ENCODE peak calls at places on chromosomes 4 and X, in six cellular contexts. One of them, this sample, is unnamed.

GRCh38 chrX:154063234-154063633 is 34.3 kb downstream of the MECP2 start:
- DNase-seq in progenitor cell of endocrine pancreas: no peak
- DNase-seq in psoas muscle: no peak
- DNase-seq in AG09319: no peak
- DNase-seq in Panc1: no peak
- DNase-seq in fibroblast of lung: no peak
- DNase-seq in this sample: no peak

GRCh38 chr4:26124753-26125236 is 196.0 kb upstream of the RBPJ start:
- DNase-seq in progenitor cell of endocrine pancreas: no peak
- DNase-seq in psoas muscle: no peak
- DNase-seq in AG09319: no peak
- DNase-seq in Panc1: no peak
- DNase-seq in fibroblast of lung: peak; percentile 73
- DNase-seq in this sample: no peak

GRCh38 chr4:86096373-86096772 is 263.5 kb downstream of the MAPK10 start:
- DNase-seq in progenitor cell of endocrine pancreas: no peak
- DNase-seq in psoas muscle: no peak
- DNase-seq in AG09319: no peak
- DNase-seq in Panc1: no peak
- DNase-seq in fibroblast of lung: no peak
- DNase-seq in this sample: no peak

GRCh38 chr4:57926311-57926710 is 816.1 kb upstream of the IGFBP7 start:
- DNase-seq in progenitor cell of endocrine pancreas: no peak
- DNase-seq in psoas muscle: no peak
- DNase-seq in AG09319: no peak
- DNase-seq in Panc1: no peak
- DNase-seq in fibroblast of lung: no peak
- DNase-seq in this sample: no peak

GRCh38 chr4:37644962-37645361 is 41.2 kb downstream of the RELL1 start:
- DNase-seq in progenitor cell of endocrine pancreas: no peak
- DNase-seq in psoas muscle: no peak
- DNase-seq in AG09319: peak; percentile 67
- DNase-seq in Panc1: no peak
- DNase-seq in fibroblast of lung: peak; percentile 94
- DNase-seq in this sample: no peak

GRCh38 chr4:87502580-87503238 is 26.5 kb downstream of the SPARCL1 start:
- DNase-seq in progenitor cell of endocrine pancreas: no peak
- DNase-seq in psoas muscle: no peak
- DNase-seq in AG09319: no peak
- DNase-seq in Panc1: no peak
- DNase-seq in fibroblast of lung: no peak
- DNase-seq in this sample: no peak

GRCh38 chr4:36549256-36549655 is 267.8 kb downstream of the DTHD1 start:
- DNase-seq in progenitor cell of endocrine pancreas: no peak
- DNase-seq in psoas muscle: no peak
- DNase-seq in AG09319: no peak
- DNase-seq in Panc1: no peak
- DNase-seq in fibroblast of lung: no peak
- DNase-seq in this sample: no peak

GRCh38 chr4:41687971-41688370 is 60.6 kb downstream of the PHOX2B start:
- DNase-seq in progenitor cell of endocrine pancreas: no peak
- DNase-seq in psoas muscle: no peak
- DNase-seq in AG09319: no peak
- DNase-seq in Panc1: no peak
- DNase-seq in fibroblast of lung: no peak
- DNase-seq in this sample: no peak

GRCh38 chr4:89299153-89299789 is 8.3 kb downstream of the GPRIN3 start:
- DNase-seq in progenitor cell of endocrine pancreas: no peak
- DNase-seq in psoas muscle: no peak
- DNase-seq in AG09319: no peak
- DNase-seq in Panc1: no peak
- DNase-seq in fibroblast of lung: no peak
- DNase-seq in this sample: no peak

GRCh38 chr4:15653864-15654391 is 1.2 kb downstream of the FBXL5 start:
- DNase-seq in progenitor cell of endocrine pancreas: no peak
- DNase-seq in psoas muscle: no peak
- DNase-seq in AG09319: no peak
- DNase-seq in Panc1: no peak
- DNase-seq in fibroblast of lung: peak; percentile 77
- DNase-seq in this sample: no peak

GRCh38 chrX:46912673-46913491 is 661 bp downstream of the JADE3 start:
- DNase-seq in progenitor cell of endocrine pancreas: peak; percentile 59
- DNase-seq in psoas muscle: peak; percentile 53
- DNase-seq in AG09319: no peak
- DNase-seq in Panc1: no peak
- DNase-seq in fibroblast of lung: peak; percentile 19
- DNase-seq in this sample: no peak

GRCh38 chr4:188437535-188437934 is 298.3 kb downstream of the TRIML1 start:
- DNase-seq in progenitor cell of endocrine pancreas: no peak
- DNase-seq in psoas muscle: no peak
- DNase-seq in AG09319: no peak
- DNase-seq in Panc1: no peak
- DNase-seq in fibroblast of lung: no peak
- DNase-seq in this sample: no peak

GRCh38 chrX:5458300-5458699 is 770.4 kb downstream of the NLGN4X start:
- DNase-seq in progenitor cell of endocrine pancreas: no peak
- DNase-seq in psoas muscle: no peak
- DNase-seq in AG09319: no peak
- DNase-seq in Panc1: no peak
- DNase-seq in fibroblast of lung: no peak
- DNase-seq in this sample: no peak

GRCh38 chr4:88689877-88690276 is 7.8 kb downstream of the NAP1L5 start:
- DNase-seq in progenitor cell of endocrine pancreas: no peak
- DNase-seq in psoas muscle: no peak
- DNase-seq in AG09319: no peak
- DNase-seq in Panc1: no peak
- DNase-seq in fibroblast of lung: no peak
- DNase-seq in this sample: no peak

GRCh38 chr4:7034262-7035081 is 8.7 kb upstream of the TADA2B start:
- DNase-seq in progenitor cell of endocrine pancreas: peak; percentile 34
- DNase-seq in psoas muscle: peak; percentile 44
- DNase-seq in AG09319: no peak
- DNase-seq in Panc1: no peak
- DNase-seq in fibroblast of lung: peak; percentile 24
- DNase-seq in this sample: peak; percentile 66

GRCh38 chrX:39766882-39767281 is 330.9 kb downstream of the BCOR start:
- DNase-seq in progenitor cell of endocrine pancreas: no peak
- DNase-seq in psoas muscle: peak; percentile 65
- DNase-seq in AG09319: no peak
- DNase-seq in Panc1: no peak
- DNase-seq in fibroblast of lung: no peak
- DNase-seq in this sample: no peak

GRCh38 chrX:154030715-154031305 is 11.1 kb upstream of the IRAK1 start:
- DNase-seq in progenitor cell of endocrine pancreas: no peak
- DNase-seq in psoas muscle: no peak
- DNase-seq in AG09319: no peak
- DNase-seq in Panc1: no peak
- DNase-seq in fibroblast of lung: no peak
- DNase-seq in this sample: no peak

GRCh38 chr4:158316264-158316663 is 106.0 kb downstream of the TMEM144 start:
- DNase-seq in progenitor cell of endocrine pancreas: no peak
- DNase-seq in psoas muscle: no peak
- DNase-seq in AG09319: no peak
- DNase-seq in Panc1: no peak
- DNase-seq in fibroblast of lung: no peak
- DNase-seq in this sample: no peak

GRCh38 chrX:55818673-55819375 is 101.3 kb downstream of the RRAGB start:
- DNase-seq in progenitor cell of endocrine pancreas: no peak
- DNase-seq in psoas muscle: no peak
- DNase-seq in AG09319: no peak
- DNase-seq in Panc1: no peak
- DNase-seq in fibroblast of lung: no peak
- DNase-seq in this sample: no peak

GRCh38 chrX:22165732-22166457 is 106.8 kb upstream of the CBLL2 start:
- DNase-seq in progenitor cell of endocrine pancreas: no peak
- DNase-seq in psoas muscle: no peak
- DNase-seq in AG09319: no peak
- DNase-seq in Panc1: no peak
- DNase-seq in fibroblast of lung: peak; percentile 43
- DNase-seq in this sample: no peak

GRCh38 chr4:169724251-169724650 is 33.5 kb downstream of the HPF1 start:
- DNase-seq in progenitor cell of endocrine pancreas: no peak
- DNase-seq in psoas muscle: no peak
- DNase-seq in AG09319: no peak
- DNase-seq in Panc1: no peak
- DNase-seq in fibroblast of lung: peak; percentile 11
- DNase-seq in this sample: no peak

GRCh38 chr4:169720529-169720928 is 37.2 kb downstream of the HPF1 start:
- DNase-seq in progenitor cell of endocrine pancreas: no peak
- DNase-seq in psoas muscle: no peak
- DNase-seq in AG09319: no peak
- DNase-seq in Panc1: no peak
- DNase-seq in fibroblast of lung: no peak
- DNase-seq in this sample: no peak

GRCh38 chr4:169727616-169728015 is 30.1 kb downstream of the HPF1 start:
- DNase-seq in progenitor cell of endocrine pancreas: no peak
- DNase-seq in psoas muscle: no peak
- DNase-seq in AG09319: no peak
- DNase-seq in Panc1: no peak
- DNase-seq in fibroblast of lung: no peak
- DNase-seq in this sample: no peak

DNA sequence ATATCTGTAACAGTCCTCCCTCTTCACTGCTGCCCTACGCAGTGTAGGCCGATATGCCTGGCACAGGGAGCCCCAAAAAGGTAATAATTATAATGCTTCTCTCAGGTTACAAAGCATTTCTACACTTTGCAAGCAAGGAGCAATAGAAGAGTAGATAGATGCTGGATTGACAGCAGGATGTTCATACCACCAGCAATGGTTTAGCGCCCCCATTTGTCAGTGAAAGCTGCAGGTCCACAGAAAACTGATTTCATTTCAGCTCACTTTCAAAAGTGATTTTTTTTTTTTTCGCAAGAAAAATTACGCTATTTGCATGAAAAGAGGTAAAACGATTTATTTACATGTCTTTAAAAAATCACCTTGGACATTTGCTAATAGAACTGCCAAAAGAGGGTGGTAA is 34.5 kb downstream of the HPF1 start:
- DNase-seq in progenitor cell of endocrine pancreas: no peak
- DNase-seq in psoas muscle: no peak
- DNase-seq in AG09319: no peak
- DNase-seq in Panc1: no peak
- DNase-seq in fibroblast of lung: peak; percentile 40
- DNase-seq in this sample: no peak
- TF ChIP-seq CTCF in progenitor cell of endocrine pancreas: no peak
- TF ChIP-seq CTCF in psoas muscle: no peak
- TF ChIP-seq CTCF in AG09319: peak; percentile 31
- TF ChIP-seq CTCF in Panc1: peak; percentile 41
- TF ChIP-seq CTCF in fibroblast of lung: peak; percentile 9
- TF ChIP-seq CTCF in this sample: peak; percentile 57

GRCh38 chr4:159363376-159363775 is 260.5 kb downstream of the RAPGEF2 start:
- DNase-seq in progenitor cell of endocrine pancreas: no peak
- DNase-seq in psoas muscle: no peak
- DNase-seq in AG09319: no peak
- DNase-seq in Panc1: no peak
- DNase-seq in fibroblast of lung: no peak
- DNase-seq in this sample: no peak
- TF ChIP-seq CTCF in progenitor cell of endocrine pancreas: no peak
- TF ChIP-seq CTCF in psoas muscle: no peak
- TF ChIP-seq CTCF in AG09319: no peak
- TF ChIP-seq CTCF in Panc1: no peak
- TF ChIP-seq CTCF in fibroblast of lung: no peak
- TF ChIP-seq CTCF in this sample: no peak

DNA sequence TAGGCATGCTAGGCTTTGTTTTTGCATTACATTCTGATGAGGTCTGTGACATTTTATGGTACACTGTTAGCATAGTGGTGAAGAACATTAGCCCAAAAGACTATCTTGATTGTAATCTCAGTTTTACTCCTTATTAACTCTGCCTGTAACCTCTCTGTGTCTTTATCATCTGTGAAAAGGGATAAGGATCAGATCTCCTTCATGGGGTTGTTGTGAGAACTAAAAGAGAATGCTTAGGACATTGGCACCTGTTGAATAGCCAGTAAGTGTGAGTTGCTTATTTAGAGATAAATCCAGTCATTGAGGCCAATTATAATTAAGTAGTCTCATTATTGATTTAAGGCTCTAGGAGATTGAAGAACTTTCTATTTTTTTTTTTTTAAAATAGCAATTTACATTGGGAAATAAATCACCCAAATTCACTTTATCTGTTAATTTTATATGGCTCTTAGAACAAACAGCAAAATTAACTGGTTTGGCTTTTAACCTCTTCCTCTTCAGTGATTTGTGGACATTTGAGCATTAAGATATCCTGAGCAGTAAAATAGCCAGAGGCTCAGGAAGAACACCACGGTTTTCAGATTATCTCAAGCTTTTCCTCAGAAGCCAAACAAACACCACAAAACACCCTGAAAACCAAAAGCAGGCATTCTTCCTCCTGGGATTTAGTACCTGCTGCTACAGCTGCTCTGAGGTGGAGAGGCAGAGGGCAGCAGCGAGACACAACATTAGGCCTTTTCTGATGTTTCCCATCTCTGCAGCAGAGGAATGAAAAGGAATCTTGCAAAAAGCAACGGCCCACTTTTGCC is 192.9 kb downstream of the ARHGAP10 start:
- DNase-seq in progenitor cell of endocrine pancreas: no peak
- DNase-seq in psoas muscle: no peak
- DNase-seq in AG09319: no peak
- DNase-seq in Panc1: no peak
- DNase-seq in fibroblast of lung: peak; percentile 39
- DNase-seq in this sample: no peak
- TF ChIP-seq CTCF in progenitor cell of endocrine pancreas: peak; percentile 61
- TF ChIP-seq CTCF in psoas muscle: peak; percentile 36
- TF ChIP-seq CTCF in AG09319: peak; percentile 44
- TF ChIP-seq CTCF in Panc1: peak; percentile 58
- TF ChIP-seq CTCF in fibroblast of lung: peak; percentile 49
- TF ChIP-seq CTCF in this sample: peak; percentile 72

GRCh38 chr4:113636877-113637276 is 124.7 kb downstream of the CAMK2D start:
- DNase-seq in progenitor cell of endocrine pancreas: no peak
- DNase-seq in psoas muscle: no peak
- DNase-seq in AG09319: no peak
- DNase-seq in Panc1: no peak
- DNase-seq in fibroblast of lung: peak; percentile 71
- DNase-seq in this sample: no peak

GRCh38 chr4:113635739-113636437 is 125.7 kb downstream of the CAMK2D start:
- DNase-seq in progenitor cell of endocrine pancreas: no peak
- DNase-seq in psoas muscle: no peak
- DNase-seq in AG09319: no peak
- DNase-seq in Panc1: no peak
- DNase-seq in fibroblast of lung: peak; percentile 64
- DNase-seq in this sample: no peak

GRCh38 chr4:113637363-113637762 is 124.2 kb downstream of the CAMK2D start:
- DNase-seq in progenitor cell of endocrine pancreas: no peak
- DNase-seq in psoas muscle: no peak
- DNase-seq in AG09319: peak; percentile 24
- DNase-seq in Panc1: no peak
- DNase-seq in fibroblast of lung: peak; percentile 54
- DNase-seq in this sample: no peak

GRCh38 chr4:113637823-113638691 is 123.5 kb downstream of the CAMK2D start:
- DNase-seq in progenitor cell of endocrine pancreas: no peak
- DNase-seq in psoas muscle: no peak
- DNase-seq in AG09319: no peak
- DNase-seq in Panc1: no peak
- DNase-seq in fibroblast of lung: no peak
- DNase-seq in this sample: no peak

DNA sequence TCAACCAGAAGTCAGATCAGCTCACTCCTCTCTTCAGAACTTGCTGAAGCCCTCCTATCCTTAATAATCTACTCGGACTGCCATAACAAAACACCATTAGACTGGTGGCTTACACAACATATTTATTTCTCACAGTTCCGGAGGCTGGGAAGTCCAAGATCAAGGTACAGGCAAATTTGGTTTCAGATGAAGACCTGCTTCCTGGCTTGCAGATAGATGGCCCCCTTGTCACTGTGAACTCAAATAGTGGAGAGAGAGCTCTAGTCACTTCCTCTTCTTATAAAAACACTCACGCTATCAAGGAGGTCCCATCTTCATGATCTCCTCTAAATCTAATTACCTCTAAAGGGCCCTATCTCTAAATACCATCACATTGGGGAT is 125.1 kb downstream of the CAMK2D start:
- DNase-seq in progenitor cell of endocrine pancreas: no peak
- DNase-seq in psoas muscle: no peak
- DNase-seq in AG09319: no peak
- DNase-seq in Panc1: no peak
- DNase-seq in fibroblast of lung: no peak
- DNase-seq in this sample: no peak
- TF ChIP-seq CTCF in progenitor cell of endocrine pancreas: no peak
- TF ChIP-seq CTCF in psoas muscle: no peak
- TF ChIP-seq CTCF in AG09319: no peak
- TF ChIP-seq CTCF in Panc1: peak; percentile 23
- TF ChIP-seq CTCF in fibroblast of lung: no peak
- TF ChIP-seq CTCF in this sample: peak; percentile 9

This sample was measured in chondrocyte.